ENCODE peak calls at places on chromosomes 3 and 15, in five cellular contexts. K, I, M, J and P are unnamed samples.

GRCh38 chr3:191963182-191963581 is 502.2 kb downstream of the PYDC2 start:
- DNase-seq in K (no peak), M (no peak), J (peak), I (no peak), P (peak)

GRCh38 chr3:85838921-85839320 is 880.1 kb downstream of the CADM2 start:
- DNase-seq in K (no peak), J (no peak), M (no peak), I (no peak), P (no peak)

GRCh38 chr15:53976844-53977392 is 1.3 kb upstream of the UNC13C start:
- DNase-seq in K (no peak), M (no peak), I (peak), J (no peak), P (no peak)

GRCh38 chr15:47750030-47750739 is 32.9 kb downstream of the SEMA6D start:
- DNase-seq in I (no peak), K (no peak), M (no peak), J (peak), P (peak)

GRCh38 chr3:160812304-160812703 is 56.3 kb downstream of the PPM1L start:
- DNase-seq in J (no peak), I (no peak), K (no peak), M (peak), P (no peak)

GRCh38 chr3:140573011-140573410 is 104.9 kb upstream of the TRIM42 start:
- DNase-seq in K (no peak), M (no peak), J (no peak), I (no peak), P (no peak)

GRCh38 chr3:52396011-52396906 is 48.6 kb downstream of the SEMA3G start:
- DNase-seq in K (no peak), I (no peak), J (no peak), M (no peak), P (no peak)

GRCh38 chr3:182180646-182181385 is 469.1 kb downstream of the SOX2 start:
- DNase-seq in M (no peak), J (no peak), K (no peak), I (no peak), P (no peak)

GRCh38 chr15:55921744-55922143 is 71.7 kb downstream of the NEDD4 start:
- DNase-seq in K (no peak), I (no peak), M (no peak), J (no peak), P (no peak)

GRCh38 chr15:100438570-100438969 is 90.2 kb downstream of the CERS3 start:
- DNase-seq in I (no peak), K (no peak), M (no peak), J (peak), P (peak)

GRCh38 chr3:58329150-58329921 is 3.4 kb upstream of the PXK start:
- DNase-seq in M (no peak), J (no peak), I (no peak), K (no peak), P (no peak)

GRCh38 chr15:101250931-101251829 is 668 bp downstream of the CHSY1 start:
- DNase-seq in I (peak), J (peak), M (no peak), K (no peak), P (no peak)

GRCh38 chr3:5540532-5540931 is 353.0 kb downstream of the EDEM1 start:
- DNase-seq in K (no peak), J (no peak), M (no peak), I (no peak), P (no peak)

GRCh38 chr3:53643757-53644156 is 149.3 kb downstream of the CACNA1D start:
- DNase-seq in I (no peak), J (no peak), M (no peak), K (no peak), P (no peak)

GRCh38 chr15:29736745-29737023 is 85.6 kb downstream of the TJP1 start:
- DNase-seq in J (peak), I (no peak), M (no peak), K (no peak), P (peak)

GRCh38 chr15:51288143-51289065 is 50.0 kb downstream of the CYP19A1 start:
- DNase-seq in K (no peak), M (no peak), J (no peak), I (no peak), P (no peak)

GRCh38 chr3:46585799-46586693 is 19.9 kb upstream of the LRRC2 start:
- DNase-seq in K (no peak), M (no peak), I (no peak), J (no peak), P (no peak)

GRCh38 chr3:187242435-187242834 is 45.1 kb downstream of the RTP1 start:
- DNase-seq in I (no peak), J (peak), M (no peak), K (no peak), P (no peak)

GRCh38 chr3:172102883-172103310 is 63.5 kb downstream of the FNDC3B start:
- DNase-seq in M (no peak), I (no peak), J (no peak), K (no peak), P (no peak)

GRCh38 chr3:140580746-140581145 is 97.1 kb upstream of the TRIM42 start:
- DNase-seq in I (no peak), J (peak), K (no peak), M (no peak), P (peak)

GRCh38 chr15:94324835-94325767 is 93.7 kb downstream of the MCTP2 start:
- DNase-seq in M (no peak), I (no peak), J (no peak), K (no peak), P (no peak)

GRCh38 chr3:52259035-52259434 is 13.5 kb downstream of the PPM1M start:
- DNase-seq in K (no peak), M (no peak), I (no peak), J (no peak), P (no peak)

GRCh38 chr3:116186128-116186527 is 259.2 kb downstream of the LSAMP start:
- DNase-seq in J (no peak), M (no peak), K (no peak), I (no peak), P (no peak)

GRCh38 chr3:159787191-159787590 is 201.4 kb upstream of the IL12A start:
- DNase-seq in J (peak), K (peak), I (no peak), M (no peak), P (peak)

GRCh38 chr3:165696496-165696895 is 140.7 kb downstream of the BCHE start:
- DNase-seq in I (no peak), M (no peak), K (no peak), J (no peak), P (peak)

GRCh38 chr3:16604887-16605602 is at the start of gene DAZL:
- DNase-seq in I (no peak), J (no peak), M (no peak), K (no peak), P (no peak)

GRCh38 chr15:87500240-87500639 is 756.3 kb downstream of the NTRK3 start:
- DNase-seq in M (no peak), I (no peak), K (no peak), J (no peak), P (no peak)

GRCh38 chr3:130846181-130846580 is 47.7 kb upstream of the ATP2C1 start:
- DNase-seq in I (no peak), J (no peak), M (no peak), K (no peak), P (no peak)

GRCh38 chr3:136919799-136920580 is 37.8 kb upstream of the IL20RB start:
- DNase-seq in I (no peak), M (peak), K (no peak), J (no peak), P (no peak)

GRCh38 chr15:40044717-40045571 is 6.0 kb upstream of the SRP14 start:
- DNase-seq in J (peak), I (peak), M (peak), K (no peak), P (peak)

GRCh38 chr15:34855397-34855796 is 60.0 kb upstream of the ACTC1 start:
- DNase-seq in M (no peak), I (no peak), K (no peak), J (peak), P (peak)

GRCh38 chr3:13042127-13042931 is 30.9 kb downstream of the IQSEC1 start:
- DNase-seq in K (no peak), J (no peak), I (no peak), M (no peak), P (no peak)

GRCh38 chr3:143648708-143649107 is 199.6 kb downstream of the SLC9A9 start:
- DNase-seq in K (no peak), M (no peak), I (no peak), J (peak), P (no peak)
- TF ChIP-seq CTCF in K (peak), M (no peak), I (peak), J (peak), P (peak)

DNA sequence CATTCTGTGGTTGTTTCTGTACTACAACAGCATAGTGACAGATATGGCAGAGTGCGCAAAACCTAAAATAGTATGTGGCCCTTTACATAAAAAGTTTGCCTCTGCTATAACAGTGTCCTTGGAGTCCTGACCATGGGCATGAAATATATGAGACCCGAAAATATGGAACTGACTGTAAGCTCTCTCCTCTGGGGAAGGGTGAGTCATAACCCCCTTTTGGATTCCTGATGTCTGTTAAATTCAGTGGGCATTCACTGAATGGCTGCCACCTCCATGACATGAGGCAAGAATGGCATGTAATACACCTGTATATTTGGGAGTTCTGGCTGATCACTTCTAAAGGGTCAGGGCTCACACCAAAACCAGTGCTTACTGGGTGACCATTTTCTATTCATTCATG is 6.1 kb downstream of the TBC1D2B start:
- DNase-seq in J (no peak), M (no peak), K (no peak), I (no peak), P (no peak)
- TF ChIP-seq CTCF in J (no peak), M (no peak), K (no peak), I (no peak), P (no peak)

DNA sequence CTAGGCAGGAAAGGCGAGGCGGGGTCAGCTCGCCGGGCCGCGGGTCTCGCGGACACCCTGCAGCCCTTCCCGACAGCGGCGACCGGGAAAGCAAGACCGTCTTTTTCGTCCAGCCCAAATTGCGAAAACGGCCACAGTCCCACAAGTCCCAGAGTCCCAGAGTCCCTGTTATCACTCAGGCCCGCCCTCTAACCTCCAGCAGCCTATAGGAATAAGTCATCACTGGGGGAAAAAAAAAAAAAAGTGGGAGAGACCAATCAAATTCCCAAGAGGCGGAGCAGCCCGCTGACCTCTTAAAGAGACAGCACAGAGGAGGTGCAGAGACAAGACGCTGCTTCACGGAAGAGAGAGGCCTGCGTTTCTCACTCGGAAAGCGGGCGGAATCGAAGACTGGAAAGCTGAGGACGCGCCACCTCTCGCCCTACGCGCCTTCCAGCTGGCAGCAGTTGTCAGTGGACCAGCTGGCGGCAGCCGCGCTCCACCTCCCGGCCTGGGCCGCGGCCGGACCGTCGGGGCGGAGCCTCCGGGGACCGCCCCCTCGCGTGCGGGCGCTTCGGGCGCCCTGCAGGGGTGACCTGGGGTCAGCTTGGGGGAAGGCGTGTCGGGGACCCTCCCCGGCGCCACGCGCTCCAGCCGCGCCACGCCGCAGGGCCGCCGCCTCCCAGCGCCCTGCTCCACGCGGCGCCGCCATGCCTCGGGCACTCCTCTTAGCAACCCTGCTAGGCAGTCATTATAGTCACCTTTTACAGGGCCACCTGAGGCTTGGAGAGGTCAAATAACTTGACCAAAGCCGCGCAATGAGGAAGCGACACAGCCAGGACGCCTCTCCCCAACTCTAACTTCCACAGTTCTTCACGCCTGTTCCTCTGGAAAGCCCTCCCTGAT is at the start of gene TPRA1:
- DNase-seq in J (peak), K (peak), M (peak), I (peak), P (peak)
- TF ChIP-seq CTCF in J (no peak), K (no peak), M (peak), I (no peak), P (no peak)

DNA sequence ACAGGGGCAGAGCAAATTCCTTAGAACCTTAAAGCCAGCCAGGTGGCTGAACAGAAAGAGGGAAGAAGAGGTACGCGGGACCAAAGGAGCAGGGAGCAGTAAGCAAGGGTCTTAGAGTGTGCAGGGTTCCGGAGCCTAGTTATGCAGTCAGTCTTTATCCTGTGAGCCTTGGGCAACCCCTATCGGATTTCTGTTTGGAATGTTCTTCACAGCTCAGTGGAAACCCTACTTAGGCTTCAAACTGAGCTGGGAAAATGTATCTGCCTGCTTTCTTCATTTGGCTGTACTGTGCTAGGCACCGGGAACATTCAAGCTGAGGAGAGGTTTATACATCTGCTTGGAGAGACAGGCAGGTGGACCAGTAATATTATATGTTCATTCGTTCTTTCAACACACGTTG is 37.1 kb downstream of the PSMD6 start:
- DNase-seq in I (no peak), K (no peak), J (peak), M (no peak), P (no peak)
- TF ChIP-seq CTCF in I (no peak), K (no peak), J (peak), M (no peak), P (no peak)